ENCODE peak calls at places on chromosomes 3 and 15, in seven cellular contexts. N is upper lobe of right lung, K is A549, D is mammary epithelial cell, W is K562, F is esophagus squamous epithelium, Q is OCI-LY7. H is an unnamed sample.

GRCh38 chr3:139231555-139232281 is 112.1 kb upstream of the MRPS22 start:
- DNase-seq in N (no peak), K (no peak), D (no peak), W (no peak), F (no peak), Q (no peak), H (no peak)

GRCh38 chr3:86951343-86951742 is 39.6 kb downstream of the VGLL3 start:
- DNase-seq in N (no peak), K (no peak), D (peak; percentile 88), W (no peak), F (no peak), Q (no peak), H (no peak)

GRCh38 chr15:25224396-25224795 is 214.4 kb downstream of the UBE3A start:
- DNase-seq in N (no peak), K (no peak), D (no peak), W (no peak), F (no peak), Q (no peak), H (no peak)

GRCh38 chr15:85374831-85375230 is 5.6 kb upstream of the AKAP13 start:
- DNase-seq in N (no peak), K (no peak), D (no peak), W (no peak), F (no peak), Q (no peak), H (no peak)

GRCh38 chr15:64697911-64698369 is 77.4 kb downstream of the RBPMS2 start:
- DNase-seq in N (no peak), K (no peak), D (peak; percentile 80), W (no peak), F (no peak), Q (no peak), H (no peak)

GRCh38 chr3:113623324-113623723 is 73.1 kb downstream of the USF3 start:
- DNase-seq in N (no peak), K (no peak), D (peak; percentile 2), W (no peak), F (no peak), Q (no peak), H (no peak)

GRCh38 chr15:89631902-89632264 is 23.4 kb downstream of the KIF7 start:
- DNase-seq in N (no peak), K (no peak), D (no peak), W (no peak), F (no peak), Q (no peak), H (no peak)

GRCh38 chr15:74417230-74417629 is 16.5 kb downstream of the SEMA7A start:
- DNase-seq in N (no peak), K (no peak), D (peak; percentile 57), W (no peak), F (no peak), Q (no peak), H (peak; percentile 86)

GRCh38 chr15:88830016-88830415 is 26.8 kb downstream of the ACAN start:
- DNase-seq in N (no peak), K (no peak), D (no peak), W (no peak), F (no peak), Q (no peak), H (no peak)

GRCh38 chr3:143648218-143648617 is 200.1 kb downstream of the SLC9A9 start:
- DNase-seq in N (no peak), K (no peak), D (no peak), W (no peak), F (no peak), Q (no peak), H (no peak)

GRCh38 chr3:71430941-71431552 is 152.5 kb downstream of the FOXP1 start:
- DNase-seq in N (no peak), K (no peak), D (peak; percentile 75), W (no peak), F (no peak), Q (no peak), H (no peak)

GRCh38 chr3:142501004-142501926 is 53.4 kb upstream of the XRN1 start:
- DNase-seq in N (no peak), K (no peak), D (peak; percentile 73), W (no peak), F (no peak), Q (no peak), H (no peak)

GRCh38 chr3:157436583-157437300 is at the start of gene PTX3:
- DNase-seq in N (peak; percentile 70), K (no peak), D (peak; percentile 71), W (no peak), F (peak; percentile 6), Q (no peak), H (no peak)

GRCh38 chr15:93018574-93018973 is 70.4 kb downstream of the RGMA start:
- DNase-seq in N (no peak), K (no peak), D (peak; percentile 7), W (no peak), F (no peak), Q (no peak), H (no peak)

GRCh38 chr3:73546961-73547360 is 77.8 kb downstream of the PDZRN3 start:
- DNase-seq in N (no peak), K (no peak), D (peak; percentile 89), W (no peak), F (no peak), Q (no peak), H (no peak)

GRCh38 chr3:44805960-44806359 is 44.4 kb downstream of the KIF15 start:
- DNase-seq in N (no peak), K (peak; percentile 4), D (no peak), W (peak; percentile 71), F (no peak), Q (no peak), H (no peak)

GRCh38 chr15:58779554-58779953 is 8.5 kb downstream of the MINDY2 start:
- DNase-seq in N (no peak), K (no peak), D (no peak), W (peak; percentile 19), F (no peak), Q (no peak), H (no peak)

GRCh38 chr3:108512671-108513070 is 2.3 kb upstream of the MYH15 start:
- DNase-seq in N (no peak), K (no peak), D (no peak), W (no peak), F (no peak), Q (no peak), H (peak; percentile 24)

GRCh38 chr3:49769516-49769915 is 16.8 kb downstream of the IP6K1 start:
- DNase-seq in N (no peak), K (no peak), D (no peak), W (no peak), F (no peak), Q (no peak), H (no peak)

GRCh38 chr3:156772588-156773206 is 53.5 kb upstream of the LEKR1 start:
- DNase-seq in N (no peak), K (no peak), D (peak; percentile 57), W (no peak), F (no peak), Q (no peak), H (no peak)

GRCh38 chr3:197335428-197336132 is 37.2 kb upstream of the DLG1 start:
- DNase-seq in N (no peak), K (no peak), D (no peak), W (peak; percentile 29), F (no peak), Q (no peak), H (no peak)

GRCh38 chr3:114310701-114311100 is 16.9 kb downstream of the TIGIT start:
- DNase-seq in N (no peak), K (no peak), D (no peak), W (no peak), F (no peak), Q (no peak), H (no peak)

GRCh38 chr3:186248850-186249249 is 113.2 kb downstream of the DGKG start:
- DNase-seq in N (no peak), K (no peak), D (no peak), W (no peak), F (no peak), Q (no peak), H (no peak)

GRCh38 chr3:186251948-186252619 is 110.0 kb downstream of the DGKG start:
- DNase-seq in N (no peak), K (no peak), D (no peak), W (no peak), F (no peak), Q (no peak), H (no peak)

GRCh38 chr3:186241910-186242821 is 119.9 kb downstream of the DGKG start:
- DNase-seq in N (peak; percentile 88), K (peak; percentile 92), D (peak; percentile 83), W (peak; percentile 76), F (no peak), Q (peak; percentile 78), H (peak; percentile 67)

GRCh38 chr3:186247821-186248814 is 113.9 kb downstream of the DGKG start:
- DNase-seq in N (no peak), K (no peak), D (no peak), W (no peak), F (no peak), Q (no peak), H (no peak)
- H3K27ac ChIP-seq in N (no peak overlapping the region), K (no peak overlapping the region), D (no peak overlapping the region), W (no peak overlapping the region), F (no peak overlapping the region), Q (no peak overlapping the region), H (no peak overlapping the region)

GRCh38 chr3:177607596-177607995 is 410.3 kb upstream of the TBL1XR1 start:
- DNase-seq in N (no peak), K (no peak), D (no peak), W (no peak), F (no peak), Q (no peak), H (no peak)

GRCh38 chr3:177604181-177604580 is 406.9 kb upstream of the TBL1XR1 start:
- DNase-seq in N (no peak), K (no peak), D (no peak), W (no peak), F (no peak), Q (no peak), H (no peak)

GRCh38 chr3:177609613-177610012 is 412.3 kb upstream of the TBL1XR1 start:
- DNase-seq in N (no peak), K (no peak), D (no peak), W (no peak), F (no peak), Q (no peak), H (no peak)

GRCh38 chr3:177608443-177608842 is 411.2 kb upstream of the TBL1XR1 start:
- DNase-seq in N (no peak), K (no peak), D (no peak), W (no peak), F (no peak), Q (no peak), H (no peak)

GRCh38 chr3:177606891-177607290 is 409.6 kb upstream of the TBL1XR1 start:
- DNase-seq in N (no peak), K (no peak), D (peak; percentile 52), W (no peak), F (no peak), Q (no peak), H (no peak)
- TF ChIP-seq CTCF in N (no peak), K (no peak), D (no peak), W (no peak), F (no peak), Q (no peak), H (no peak)

GRCh38 chr3:176521531-176522175 is 675.6 kb downstream of the TBL1XR1 start:
- DNase-seq in N (no peak), K (no peak), D (no peak), W (no peak), F (no peak), Q (no peak), H (no peak)
- H3K27ac ChIP-seq in N (no peak overlapping the region), K (no peak overlapping the region), D (no peak overlapping the region), W (no peak overlapping the region), F (no peak overlapping the region), Q (no peak overlapping the region), H (no peak overlapping the region)

GRCh38 chr15:24039683-24040082 is 352.6 kb upstream of the NDN start:
- DNase-seq in N (no peak), K (no peak), D (no peak), W (no peak), F (no peak), Q (no peak), H (no peak)
- TF ChIP-seq CTCF in N (no peak), K (no peak), D (no peak), W (no peak), F (no peak), Q (peak; percentile 17), H (no peak)